ENCODE peak calls at places on chromosome 19, in eight cellular contexts. Z is MCF 10A; S is heart right ventricle; N is cardiac fibroblast; G is foreskin fibroblast; X is ascending aorta; C is CD4-positive, alpha-beta T cell; O is choroid plexus epithelial cell. R is an unnamed sample.

GRCh38 chr19:12994701-12995595 is at the start of gene NFIX:
- DNase-seq in S (peak; percentile 78), O (peak; percentile 44), X (no peak), N (peak; percentile 78), Z (peak; percentile 68), C (peak; percentile 54), G (peak; percentile 52), R (peak; percentile 64)

GRCh38 chr19:49132974-49133609 is 13.7 kb downstream of the PPFIA3 start:
- DNase-seq in O (no peak), S (peak; percentile 57), G (no peak), C (peak; percentile 38), Z (no peak), N (no peak), X (no peak), R (no peak)

GRCh38 chr19:35392742-35393350 is 22.0 kb downstream of the GPR42 start:
- DNase-seq in G (no peak), N (no peak), Z (no peak), O (no peak), X (no peak), S (no peak), C (no peak), R (no peak)

GRCh38 chr19:1469936-1470863 is 8.8 kb downstream of the C19orf25 start:
- DNase-seq in Z (peak; percentile 36), C (peak; percentile 79), X (no peak), G (no peak), O (peak; percentile 25), N (no peak), S (peak; percentile 59), R (no peak)

GRCh38 chr19:40219721-40220276 is 1.6 kb upstream of the TTC9B start:
- DNase-seq in C (no peak), G (peak; percentile 57), S (no peak), X (no peak), N (peak; percentile 63), O (peak; percentile 71), Z (peak; percentile 81), R (peak; percentile 69)

GRCh38 chr19:30059741-30060140 is 117.7 kb downstream of the URI1 start:
- DNase-seq in O (no peak), Z (no peak), N (no peak), X (no peak), G (no peak), S (no peak), C (no peak), R (no peak)

GRCh38 chr19:33621065-33621785 is 528 bp upstream of the CHST8 start:
- DNase-seq in G (no peak), X (no peak), S (no peak), O (no peak), N (no peak), C (no peak), Z (no peak), R (no peak)

GRCh38 chr19:47489072-47489914 is 5.3 kb upstream of the KPTN start:
- DNase-seq in C (no peak), X (no peak), G (no peak), S (no peak), N (no peak), O (no peak), Z (peak; percentile 19), R (no peak)

GRCh38 chr19:35493971-35494370 is 3.7 kb upstream of the KRTDAP start:
- DNase-seq in G (no peak), O (no peak), X (no peak), S (no peak), Z (no peak), N (no peak), C (no peak), R (no peak)

GRCh38 chr19:41991025-41991424 is 3.0 kb downstream of the ATP1A3 start:
- DNase-seq in Z (no peak), O (no peak), X (no peak), N (no peak), G (no peak), S (peak; percentile 79), C (no peak), R (no peak)

GRCh38 chr19:30682576-30683536 is 310.7 kb downstream of the ZNF536 start:
- DNase-seq in S (peak; percentile 74), Z (peak; percentile 63), X (no peak), C (peak; percentile 31), O (peak; percentile 87), N (peak; percentile 73), G (peak; percentile 83), R (peak; percentile 78)

GRCh38 chr19:6772028-6772865 is at the start of gene VAV1:
- DNase-seq in O (no peak), G (no peak), X (peak; percentile 21), N (no peak), Z (no peak), S (peak; percentile 61), C (peak; percentile 81), R (no peak)

GRCh38 chr19:17973759-17974158 is 6.9 kb downstream of the KCNN1 start:
- DNase-seq in N (no peak), G (no peak), C (no peak), Z (no peak), X (no peak), O (no peak), S (no peak), R (no peak)

GRCh38 chr19:17515408-17516149 is 4.1 kb downstream of the PGLS start:
- DNase-seq in S (no peak), G (no peak), X (no peak), C (no peak), O (no peak), N (no peak), Z (no peak), R (no peak)

GRCh38 chr19:35869327-35870123 is 1.2 kb downstream of the APLP1 start:
- DNase-seq in X (peak; percentile 17), O (peak; percentile 79), S (peak; percentile 66), G (peak; percentile 55), Z (no peak), N (peak; percentile 61), C (peak; percentile 61), R (peak; percentile 72)

GRCh38 chr19:57709616-57710015 is 612 bp upstream of the ZNF154 start:
- DNase-seq in G (no peak), X (no peak), C (no peak), O (no peak), Z (no peak), N (no peak), S (no peak), R (no peak)

GRCh38 chr19:58346961-58347929 is 6.0 kb downstream of the A1BG start:
- DNase-seq in N (peak; percentile 73), S (peak; percentile 61), O (peak; percentile 67), X (no peak), Z (peak; percentile 50), G (peak; percentile 74), C (peak; percentile 60), R (peak; percentile 73)

GRCh38 chr19:41904118-41904870 is 21.3 kb downstream of the ARHGEF1 start:
- DNase-seq in G (no peak), X (no peak), Z (no peak), S (no peak), C (no peak), N (no peak), O (no peak), R (no peak)

GRCh38 chr19:34215666-34216038 is 38.7 kb upstream of the GARRE1 start:
- DNase-seq in N (no peak), G (no peak), Z (no peak), X (no peak), S (no peak), C (no peak), O (no peak), R (no peak)

GRCh38 chr19:23909222-23909621 is 5.5 kb upstream of the ZNF726 start:
- DNase-seq in G (no peak), N (no peak), Z (no peak), C (no peak), O (no peak), S (no peak), X (no peak), R (no peak)

DNA sequence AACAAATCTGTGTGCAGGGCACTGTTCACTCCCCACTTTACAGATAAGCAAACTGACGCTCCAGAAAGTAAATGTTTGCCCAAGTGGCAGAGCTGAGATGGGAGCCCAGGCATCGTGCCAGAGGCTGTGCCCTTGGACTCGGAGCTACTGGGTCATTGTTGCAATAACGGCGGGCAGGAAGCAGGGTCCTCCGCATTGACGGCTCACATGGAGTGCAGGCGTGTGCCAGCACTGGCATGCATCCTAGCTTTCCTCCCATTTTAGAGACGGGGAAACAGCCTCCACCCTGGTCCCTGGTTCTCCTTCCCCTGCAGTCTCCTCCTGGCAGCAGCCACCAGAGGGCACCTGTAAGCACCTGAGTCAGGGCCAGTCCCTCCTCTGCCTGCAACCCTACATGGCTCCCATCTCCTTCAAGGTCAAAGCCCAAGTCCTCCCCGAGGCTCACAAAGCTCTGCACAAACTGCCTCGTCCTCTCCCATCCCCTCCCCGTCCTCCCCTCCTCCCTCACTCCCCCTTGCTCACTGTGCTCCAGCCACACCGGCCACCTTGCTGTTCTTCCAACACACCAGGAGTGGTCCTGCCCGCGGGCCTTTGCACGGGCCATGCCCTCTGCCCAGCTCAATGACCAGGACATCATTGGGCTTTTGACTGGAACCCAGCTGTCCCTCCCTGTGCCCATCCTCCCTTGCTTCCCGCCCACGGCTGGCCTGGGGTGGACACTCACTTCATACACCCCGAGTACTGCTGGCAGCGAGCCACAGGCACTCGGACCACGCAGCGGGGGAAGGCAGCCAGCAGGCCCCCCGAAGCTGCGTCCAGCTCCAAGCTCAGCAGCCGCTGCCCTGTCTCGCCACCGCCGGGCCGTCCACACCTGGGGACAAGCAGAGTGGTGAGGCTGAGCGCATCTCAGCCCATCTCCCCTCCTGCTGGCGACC is 7.7 kb upstream of the LRG1 start:
- DNase-seq in S (no peak), X (no peak), Z (peak; percentile 54), G (no peak), C (no peak), N (peak; percentile 39), O (no peak), R (no peak)
- TF ChIP-seq CTCF in S (peak; percentile 37), X (no peak), Z (peak; percentile 40), G (peak; percentile 38), C (no peak), N (peak; percentile 47), O (peak; percentile 60), R (peak; percentile 48)

DNA sequence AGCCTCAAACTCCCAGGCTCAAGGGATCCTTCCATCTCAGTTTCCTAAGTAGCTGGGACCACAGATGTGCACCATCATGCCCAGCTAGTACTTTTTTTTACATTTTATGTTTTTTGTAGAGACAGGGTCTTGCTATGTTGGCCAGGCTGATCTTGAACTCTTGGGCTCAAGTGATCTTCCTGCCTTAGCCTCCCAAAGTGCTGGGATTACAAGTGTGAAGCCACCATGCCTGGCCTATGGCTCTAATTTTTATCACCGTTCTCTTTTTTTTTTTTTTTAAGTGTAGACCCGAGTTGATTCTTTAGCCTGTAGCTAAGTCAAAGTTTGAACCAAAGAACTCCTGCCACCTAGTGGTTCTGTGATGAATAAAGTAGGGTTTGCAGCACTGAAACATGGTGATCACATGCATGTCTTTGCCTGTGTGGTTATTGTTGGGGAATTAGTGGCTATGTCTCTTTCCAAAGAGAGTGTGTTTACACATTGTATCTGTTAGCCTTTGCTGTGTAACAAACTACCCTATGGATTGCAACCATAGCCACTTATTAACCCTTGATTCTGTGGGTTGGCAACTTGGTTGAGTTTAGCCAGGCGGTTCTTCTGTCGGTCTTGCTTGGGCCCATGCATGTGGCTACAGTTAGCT is 11.6 kb downstream of the NFILZ start:
- DNase-seq in O (peak; percentile 90), G (peak; percentile 28), S (no peak), N (peak; percentile 78), C (no peak), Z (peak; percentile 52), X (no peak), R (peak; percentile 75)
- TF ChIP-seq CTCF in O (peak; percentile 68), G (peak; percentile 54), S (peak; percentile 57), N (peak; percentile 55), C (peak; percentile 69), Z (peak; percentile 35), X (peak; percentile 61), R (peak; percentile 65)

GRCh38 chr19:14267224-14267741 is 61.3 kb upstream of the ADGRL1 start:
- DNase-seq in N (no peak), C (no peak), Z (no peak), S (no peak), X (no peak), G (no peak), O (no peak), R (no peak)
- TF ChIP-seq CTCF in N (no peak), C (no peak), Z (no peak), S (no peak), X (no peak), G (no peak), O (no peak), R (no peak)

GRCh38 chr19:3936506-3937442 is 3.9 kb downstream of the NMRK2 start:
- DNase-seq in O (no peak), Z (no peak), G (no peak), C (no peak), N (no peak), S (no peak), X (no peak), R (no peak)
- TF ChIP-seq CTCF in O (no peak), Z (no peak), G (no peak), C (no peak), N (no peak), S (no peak), X (no peak), R (no peak)